ENCODE peak calls at places on chromosomes 6 and 20, in eight cellular contexts. K is left ventricle myocardium inferior; M is CD4-positive, alpha-beta memory T cell; D is cardiac muscle cell; T is neural progenitor cell; E is lower lobe of right lung; A is PC-9; P is adrenal gland. J is an unnamed sample.

GRCh38 chr20:19692685-19693119 is 65.4 kb upstream of the RIN2 start:
- DNase-seq in K (peak; percentile 63), M (peak; percentile 13), D (peak; percentile 54), T (peak; percentile 61), E (peak; percentile 67), A (peak; percentile 72), P (peak; percentile 84), J (no peak)

GRCh38 chr20:40276291-40276690 is 412.7 kb downstream of the MAFB start:
- DNase-seq in K (peak; percentile 52), M (no peak), D (no peak), T (peak; percentile 67), E (no peak), A (no peak), P (no peak), J (no peak)

GRCh38 chr6:156559151-156559690 is 218.0 kb upstream of the ARID1B start:
- DNase-seq in K (no peak), M (no peak), D (no peak), T (no peak), E (no peak), A (no peak), P (no peak), J (no peak)

GRCh38 chr20:54212226-54212625 is 4.3 kb downstream of the PFDN4 start:
- DNase-seq in K (no peak), M (no peak), D (no peak), T (no peak), E (no peak), A (no peak), P (no peak), J (no peak)

GRCh38 chr20:50210066-50210619 is 19.5 kb downstream of the CEBPB start:
- DNase-seq in K (no peak), M (no peak), D (no peak), T (no peak), E (peak; percentile 8), A (no peak), P (no peak), J (no peak)

GRCh38 chr20:35773154-35773751 is 1.4 kb downstream of the PHF20 start:
- DNase-seq in K (no peak), M (peak; percentile 52), D (no peak), T (peak; percentile 13), E (no peak), A (no peak), P (no peak), J (peak; percentile 50)

GRCh38 chr6:84522135-84522535 is 242.3 kb downstream of the TBX18 start:
- DNase-seq in K (no peak), M (no peak), D (no peak), T (no peak), E (no peak), A (peak; percentile 48), P (peak; percentile 57), J (no peak)

GRCh38 chr6:157381631-157382621 is 936 bp downstream of the ZDHHC14 start:
- DNase-seq in K (peak; percentile 66), M (peak; percentile 55), D (peak; percentile 60), T (peak; percentile 61), E (peak; percentile 66), A (peak; percentile 43), P (peak; percentile 67), J (peak; percentile 43)

GRCh38 chr20:51345601-51346101 is 196.9 kb downstream of the NFATC2 start:
- DNase-seq in K (no peak), M (no peak), D (no peak), T (no peak), E (no peak), A (peak; percentile 80), P (no peak), J (no peak)

GRCh38 chr6:167058261-167058660 is 59.1 kb downstream of the CEP43 start:
- DNase-seq in K (no peak), M (no peak), D (no peak), T (no peak), E (no peak), A (no peak), P (peak; percentile 80), J (no peak)

GRCh38 chr6:48200874-48201273 is 89.9 kb upstream of the PTCHD4 start:
- DNase-seq in K (no peak), M (no peak), D (no peak), T (no peak), E (no peak), A (no peak), P (no peak), J (no peak)

GRCh38 chr6:39923394-39923793 is 10.9 kb downstream of the MOCS1 start:
- DNase-seq in K (peak; percentile 73), M (no peak), D (no peak), T (no peak), E (peak; percentile 82), A (no peak), P (peak; percentile 91), J (no peak)

GRCh38 chr6:52364480-52365166 is 2.7 kb downstream of the PAQR8 start:
- DNase-seq in K (no peak), M (no peak), D (no peak), T (no peak), E (no peak), A (no peak), P (no peak), J (no peak)

GRCh38 chr20:49850463-49851233 is 38.0 kb downstream of the SLC9A8 start:
- DNase-seq in K (no peak), M (no peak), D (no peak), T (no peak), E (no peak), A (no peak), P (no peak), J (no peak)

GRCh38 chr6:164184410-164184809 is 769.9 kb downstream of the QKI start:
- DNase-seq in K (no peak), M (no peak), D (no peak), T (no peak), E (no peak), A (no peak), P (no peak), J (no peak)

GRCh38 chr6:104332407-104332806 is 527.3 kb downstream of the HACE1 start:
- DNase-seq in K (no peak), M (no peak), D (no peak), T (no peak), E (no peak), A (no peak), P (no peak), J (no peak)

DNA sequence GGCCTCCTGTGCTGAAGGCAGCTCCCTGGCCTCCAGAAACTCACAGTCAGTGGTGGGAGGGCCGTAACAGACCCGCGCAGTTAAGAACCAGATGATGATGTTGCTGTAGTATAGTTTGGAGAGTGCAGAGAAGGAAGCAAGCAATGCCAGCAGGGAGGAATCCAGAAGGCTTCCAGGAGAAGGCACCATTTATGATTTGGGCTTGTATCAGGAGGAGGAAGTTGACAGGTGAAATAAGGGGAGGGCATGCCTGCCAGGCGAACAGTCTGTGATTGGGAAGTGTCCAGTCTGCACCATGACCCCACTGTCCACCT is 13.3 kb upstream of the BAK1 start:
- DNase-seq in K (no peak), M (no peak), D (no peak), T (no peak), E (no peak), A (no peak), P (no peak), J (no peak)
- H3K4me3 ChIP-seq in K (peak overlapping the region; percentile 33), M (peak overlapping the region; percentile 6), D (no peak overlapping the region), T (peak overlapping the region; percentile 32), E (peak overlapping the region; percentile 30), A (no peak overlapping the region), P (no peak overlapping the region), J (peak overlapping the region; percentile 60)

DNA sequence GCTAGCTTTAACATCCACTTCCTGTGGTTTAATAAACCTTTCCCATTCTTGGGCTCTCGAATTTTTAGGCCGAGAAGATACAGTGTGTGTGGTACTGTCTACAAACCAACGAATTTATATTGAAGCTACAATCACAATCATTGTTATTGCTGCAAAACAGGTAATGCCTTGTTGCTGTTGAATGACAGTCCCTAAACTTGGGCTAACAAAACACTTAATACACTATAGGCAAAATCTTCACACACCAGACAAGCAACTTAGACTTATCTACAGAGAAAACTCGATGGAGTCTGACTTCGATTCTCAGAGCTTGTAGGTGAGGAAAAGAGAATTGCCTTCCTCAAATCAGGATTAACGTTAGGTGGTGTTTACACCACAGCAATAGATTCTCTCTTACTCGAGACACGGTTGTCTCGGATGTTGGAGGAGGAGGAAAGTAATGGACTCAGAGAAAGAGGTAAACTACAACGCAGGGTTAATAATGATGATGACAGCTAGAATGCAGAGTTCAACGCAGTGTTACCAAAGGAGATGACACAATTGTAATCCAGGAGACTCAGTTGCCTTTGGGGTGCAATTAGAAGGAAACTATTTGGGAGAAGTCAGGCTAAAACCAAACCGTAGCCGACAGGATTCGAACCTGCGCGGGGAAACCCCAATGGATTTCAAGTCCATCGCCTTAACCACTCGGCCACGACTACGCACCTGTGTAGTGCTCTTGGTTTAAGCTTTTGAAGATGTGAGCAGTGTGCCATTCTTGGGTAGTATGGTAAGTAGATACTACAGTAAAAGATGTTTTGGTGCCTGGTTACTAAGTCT is 32.5 kb upstream of the ZNF184 start:
- DNase-seq in K (no peak), M (peak; percentile 59), D (peak; percentile 13), T (peak; percentile 70), E (no peak), A (peak; percentile 71), P (peak; percentile 83), J (no peak)
- H3K27me3 ChIP-seq in K (peaks cover 20% of the 10 kb centered on the region), M (peaks cover 1% of the 10 kb centered on the region), D (peaks cover 18% of the 10 kb centered on the region), T (peaks cover 12% of the 10 kb centered on the region), E (peaks cover 30% of the 10 kb centered on the region), A (no peaks in the 10 kb centered on the region), P (peaks cover 12% of the 10 kb centered on the region), J (no peaks in the 10 kb centered on the region)

GRCh38 chr20:57692393-57692792 is 17.4 kb downstream of the PMEPA1 start:
- DNase-seq in K (no peak), M (no peak), D (no peak), T (no peak), E (no peak), A (no peak), P (no peak), J (no peak)

GRCh38 chr20:57688295-57688694 is 21.5 kb downstream of the PMEPA1 start:
- DNase-seq in K (no peak), M (no peak), D (no peak), T (no peak), E (no peak), A (no peak), P (no peak), J (no peak)

GRCh38 chr20:57689745-57690481 is 19.9 kb downstream of the PMEPA1 start:
- DNase-seq in K (no peak), M (no peak), D (no peak), T (no peak), E (no peak), A (no peak), P (no peak), J (no peak)

GRCh38 chr20:57688864-57689263 is 21.0 kb downstream of the PMEPA1 start:
- DNase-seq in K (peak; percentile 61), M (no peak), D (no peak), T (no peak), E (no peak), A (no peak), P (no peak), J (no peak)

GRCh38 chr20:57690525-57690924 is 19.3 kb downstream of the PMEPA1 start:
- DNase-seq in K (no peak), M (no peak), D (no peak), T (no peak), E (no peak), A (no peak), P (no peak), J (no peak)
- H3K4me1 ChIP-seq in K (peaks cover 88% of the 10 kb centered on the region), M (no peaks in the 10 kb centered on the region), D (peaks cover 10% of the 10 kb centered on the region), T (no peaks in the 10 kb centered on the region), E (peaks cover 30% of the 10 kb centered on the region), A (peaks cover 97% of the 10 kb centered on the region), P (peaks cover 11% of the 10 kb centered on the region), J (no peaks in the 10 kb centered on the region)

DNA sequence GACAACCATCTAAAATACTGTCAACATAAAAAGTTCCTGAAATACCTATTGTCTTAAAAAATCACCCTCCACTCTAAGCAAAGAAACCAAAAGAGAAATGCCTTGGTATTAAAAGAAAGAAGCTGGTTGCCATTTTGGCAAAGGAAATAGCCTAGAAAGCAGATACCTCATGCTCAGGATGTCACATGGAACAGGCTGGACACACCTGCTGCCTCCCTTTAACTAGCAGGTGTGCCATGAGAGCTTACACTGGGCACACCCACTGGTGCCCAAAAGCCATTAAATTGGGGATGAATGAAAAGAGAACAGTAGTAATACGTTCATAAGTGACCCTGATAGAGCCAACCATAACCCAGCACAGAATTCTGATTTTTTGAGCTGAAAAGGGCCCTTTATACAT is 1.5 kb downstream of the SLC23A2 start:
- DNase-seq in K (no peak), M (no peak), D (no peak), T (no peak), E (no peak), A (no peak), P (no peak), J (no peak)
- H3K4me3 ChIP-seq in K (peak overlapping the region; percentile 81), M (peak overlapping the region; percentile 87), D (no peak overlapping the region), T (peak overlapping the region; percentile 72), E (peak overlapping the region; percentile 93), A (peak overlapping the region; percentile 93), P (peak overlapping the region; percentile 95), J (peak overlapping the region; percentile 93)

J was measured in naive thymus-derived CD4-positive, alpha-beta T cell.